ENCODE peak calls at places on chromosome 3, in eight cellular contexts. One of them, this sample, is unnamed.

GRCh38 chr3:14864131-14864530 is 45.4 kb downstream of the FGD5 start:
- DNase-seq in Panc1: no peak
- DNase-seq in GM12878: no peak
- DNase-seq in sigmoid colon: no peak
- DNase-seq in breast epithelium: no peak
- DNase-seq in GM23338: no peak
- DNase-seq in upper lobe of left lung: no peak
- DNase-seq in spleen: peak; percentile 48
- DNase-seq in this sample: no peak

GRCh38 chr3:143918848-143919247 is 52.8 kb upstream of the DIPK2A start:
- DNase-seq in Panc1: no peak
- DNase-seq in GM12878: no peak
- DNase-seq in sigmoid colon: no peak
- DNase-seq in breast epithelium: no peak
- DNase-seq in GM23338: no peak
- DNase-seq in upper lobe of left lung: no peak
- DNase-seq in spleen: no peak
- DNase-seq in this sample: no peak

GRCh38 chr3:106403746-106404145 is 534.9 kb upstream of the CBLB start:
- DNase-seq in Panc1: no peak
- DNase-seq in GM12878: no peak
- DNase-seq in sigmoid colon: no peak
- DNase-seq in breast epithelium: no peak
- DNase-seq in GM23338: no peak
- DNase-seq in upper lobe of left lung: no peak
- DNase-seq in spleen: no peak
- DNase-seq in this sample: no peak

GRCh38 chr3:172102883-172103310 is 63.5 kb downstream of the FNDC3B start:
- DNase-seq in Panc1: no peak
- DNase-seq in GM12878: no peak
- DNase-seq in sigmoid colon: no peak
- DNase-seq in breast epithelium: no peak
- DNase-seq in GM23338: no peak
- DNase-seq in upper lobe of left lung: no peak
- DNase-seq in spleen: no peak
- DNase-seq in this sample: no peak

GRCh38 chr3:37973250-37974054 is 17.1 kb upstream of the VILL start:
- DNase-seq in Panc1: no peak
- DNase-seq in GM12878: no peak
- DNase-seq in sigmoid colon: peak; percentile 84
- DNase-seq in breast epithelium: no peak
- DNase-seq in GM23338: peak; percentile 47
- DNase-seq in upper lobe of left lung: no peak
- DNase-seq in spleen: no peak
- DNase-seq in this sample: no peak

GRCh38 chr3:27978440-27978839 is 256.3 kb upstream of the EOMES start:
- DNase-seq in Panc1: no peak
- DNase-seq in GM12878: no peak
- DNase-seq in sigmoid colon: no peak
- DNase-seq in breast epithelium: no peak
- DNase-seq in GM23338: no peak
- DNase-seq in upper lobe of left lung: no peak
- DNase-seq in spleen: no peak
- DNase-seq in this sample: no peak

GRCh38 chr3:176767385-176767784 is 429.9 kb downstream of the TBL1XR1 start:
- DNase-seq in Panc1: no peak
- DNase-seq in GM12878: no peak
- DNase-seq in sigmoid colon: peak; percentile 72
- DNase-seq in breast epithelium: peak; percentile 22
- DNase-seq in GM23338: no peak
- DNase-seq in upper lobe of left lung: no peak
- DNase-seq in spleen: no peak
- DNase-seq in this sample: no peak

GRCh38 chr3:127997961-127998360 is 54.3 kb upstream of the SEC61A1 start:
- DNase-seq in Panc1: no peak
- DNase-seq in GM12878: no peak
- DNase-seq in sigmoid colon: no peak
- DNase-seq in breast epithelium: no peak
- DNase-seq in GM23338: no peak
- DNase-seq in upper lobe of left lung: no peak
- DNase-seq in spleen: no peak
- DNase-seq in this sample: no peak

GRCh38 chr3:55339390-55339789 is 147.7 kb downstream of the WNT5A start:
- DNase-seq in Panc1: no peak
- DNase-seq in GM12878: no peak
- DNase-seq in sigmoid colon: no peak
- DNase-seq in breast epithelium: no peak
- DNase-seq in GM23338: no peak
- DNase-seq in upper lobe of left lung: no peak
- DNase-seq in spleen: no peak
- DNase-seq in this sample: no peak

GRCh38 chr3:171565671-171566070 is 105.5 kb upstream of the TNIK start:
- DNase-seq in Panc1: no peak
- DNase-seq in GM12878: no peak
- DNase-seq in sigmoid colon: no peak
- DNase-seq in breast epithelium: no peak
- DNase-seq in GM23338: no peak
- DNase-seq in upper lobe of left lung: no peak
- DNase-seq in spleen: no peak
- DNase-seq in this sample: no peak

GRCh38 chr3:56931816-56932215 is 128.6 kb upstream of the SPATA12 start:
- DNase-seq in Panc1: no peak
- DNase-seq in GM12878: no peak
- DNase-seq in sigmoid colon: no peak
- DNase-seq in breast epithelium: no peak
- DNase-seq in GM23338: no peak
- DNase-seq in upper lobe of left lung: no peak
- DNase-seq in spleen: no peak
- DNase-seq in this sample: no peak

GRCh38 chr3:79419222-79419621 is 348.6 kb downstream of the ROBO1 start:
- DNase-seq in Panc1: no peak
- DNase-seq in GM12878: no peak
- DNase-seq in sigmoid colon: no peak
- DNase-seq in breast epithelium: no peak
- DNase-seq in GM23338: no peak
- DNase-seq in upper lobe of left lung: no peak
- DNase-seq in spleen: no peak
- DNase-seq in this sample: no peak

GRCh38 chr3:14224895-14225294 is 46.3 kb downstream of the LSM3 start:
- DNase-seq in Panc1: no peak
- DNase-seq in GM12878: no peak
- DNase-seq in sigmoid colon: no peak
- DNase-seq in breast epithelium: no peak
- DNase-seq in GM23338: no peak
- DNase-seq in upper lobe of left lung: no peak
- DNase-seq in spleen: no peak
- DNase-seq in this sample: no peak

GRCh38 chr3:37174532-37175126 is at the start of gene LRRFIP2:
- DNase-seq in Panc1: no peak
- DNase-seq in GM12878: peak; percentile 51
- DNase-seq in sigmoid colon: no peak
- DNase-seq in breast epithelium: no peak
- DNase-seq in GM23338: no peak
- DNase-seq in upper lobe of left lung: no peak
- DNase-seq in spleen: no peak
- DNase-seq in this sample: no peak

GRCh38 chr3:194879991-194880939 is 194.6 kb downstream of the FAM43A start:
- DNase-seq in Panc1: no peak
- DNase-seq in GM12878: no peak
- DNase-seq in sigmoid colon: no peak
- DNase-seq in breast epithelium: peak; percentile 29
- DNase-seq in GM23338: no peak
- DNase-seq in upper lobe of left lung: no peak
- DNase-seq in spleen: peak; percentile 83
- DNase-seq in this sample: peak; percentile 92

GRCh38 chr3:134330895-134331810 is 43.1 kb downstream of the AMOTL2 start:
- DNase-seq in Panc1: no peak
- DNase-seq in GM12878: no peak
- DNase-seq in sigmoid colon: peak; percentile 85
- DNase-seq in breast epithelium: peak; percentile 84
- DNase-seq in GM23338: peak; percentile 71
- DNase-seq in upper lobe of left lung: no peak
- DNase-seq in spleen: no peak
- DNase-seq in this sample: no peak

GRCh38 chr3:60070366-60070765 is 1020.5 kb upstream of the CFAP20DC start:
- DNase-seq in Panc1: no peak
- DNase-seq in GM12878: no peak
- DNase-seq in sigmoid colon: no peak
- DNase-seq in breast epithelium: no peak
- DNase-seq in GM23338: peak; percentile 8
- DNase-seq in upper lobe of left lung: no peak
- DNase-seq in spleen: no peak
- DNase-seq in this sample: no peak

GRCh38 chr3:196431193-196432136 is 762 bp downstream of the UBXN7 start:
- DNase-seq in Panc1: no peak
- DNase-seq in GM12878: no peak
- DNase-seq in sigmoid colon: peak; percentile 65
- DNase-seq in breast epithelium: no peak
- DNase-seq in GM23338: peak; percentile 38
- DNase-seq in upper lobe of left lung: peak; percentile 84
- DNase-seq in spleen: peak; percentile 91
- DNase-seq in this sample: no peak

DNA sequence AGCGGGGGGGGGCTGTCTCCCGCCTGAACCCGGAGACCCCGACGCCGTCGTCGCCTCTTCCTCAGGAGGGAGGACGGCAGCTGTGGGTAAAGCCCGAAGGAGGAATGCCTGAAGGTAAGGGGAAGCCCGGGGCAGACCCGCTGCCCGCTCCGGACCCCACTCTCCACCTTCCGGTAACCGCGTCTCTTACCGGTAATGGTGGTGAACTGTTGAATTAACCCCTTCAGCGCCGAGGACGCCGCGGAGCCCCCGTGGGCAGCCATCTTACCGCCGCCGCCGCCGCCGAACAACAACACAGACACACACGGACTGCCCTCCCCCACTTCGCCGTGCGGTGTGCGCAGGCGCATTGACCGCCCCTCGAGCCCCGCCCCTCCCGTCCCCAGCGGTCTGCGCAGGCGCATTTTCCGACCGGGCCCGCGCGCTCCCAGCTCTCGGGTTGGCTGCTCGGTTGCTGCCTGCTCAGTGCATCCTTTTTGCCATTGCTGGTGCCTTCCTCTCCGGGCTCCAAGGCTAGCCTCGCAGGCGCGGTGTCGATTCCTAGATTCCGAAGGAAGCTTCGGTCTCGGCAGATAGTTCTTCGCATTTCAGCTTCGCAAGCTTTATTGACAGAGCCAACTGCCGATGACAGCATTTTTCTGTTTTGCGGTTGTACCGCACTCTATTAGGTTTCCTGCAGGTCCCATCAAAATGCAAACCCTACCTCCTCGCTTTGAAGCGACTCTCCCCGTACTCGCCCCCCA is at the start of gene UBXN7:
- DNase-seq in Panc1: peak; percentile 75
- DNase-seq in GM12878: peak; percentile 85
- DNase-seq in sigmoid colon: peak; percentile 97
- DNase-seq in breast epithelium: peak; percentile 86
- DNase-seq in GM23338: peak; percentile 94
- DNase-seq in upper lobe of left lung: peak; percentile 99
- DNase-seq in spleen: peak; percentile 99
- DNase-seq in this sample: peak; percentile 98
- TF ChIP-seq POLR2AphosphoS5 in Panc1: peak; percentile 82
- TF ChIP-seq POLR2AphosphoS5 in GM12878: peak; percentile 82
- TF ChIP-seq POLR2AphosphoS5 in sigmoid colon: peak; percentile 93
- TF ChIP-seq POLR2AphosphoS5 in breast epithelium: peak; percentile 47
- TF ChIP-seq POLR2AphosphoS5 in GM23338: peak; percentile 97
- TF ChIP-seq POLR2AphosphoS5 in upper lobe of left lung: peak; percentile 94
- TF ChIP-seq POLR2AphosphoS5 in spleen: peak; percentile 94
- TF ChIP-seq POLR2AphosphoS5 in this sample: peak; percentile 90

GRCh38 chr3:10242182-10243065 is 5.8 kb upstream of the TATDN2 start:
- DNase-seq in Panc1: no peak
- DNase-seq in GM12878: no peak
- DNase-seq in sigmoid colon: peak; percentile 60
- DNase-seq in breast epithelium: no peak
- DNase-seq in GM23338: no peak
- DNase-seq in upper lobe of left lung: no peak
- DNase-seq in spleen: no peak
- DNase-seq in this sample: no peak
- TF ChIP-seq POLR2AphosphoS5 in Panc1: no peak
- TF ChIP-seq POLR2AphosphoS5 in GM12878: no peak
- TF ChIP-seq POLR2AphosphoS5 in sigmoid colon: no peak
- TF ChIP-seq POLR2AphosphoS5 in breast epithelium: no peak
- TF ChIP-seq POLR2AphosphoS5 in GM23338: no peak
- TF ChIP-seq POLR2AphosphoS5 in upper lobe of left lung: no peak
- TF ChIP-seq POLR2AphosphoS5 in spleen: peak; percentile 53
- TF ChIP-seq POLR2AphosphoS5 in this sample: no peak

DNA sequence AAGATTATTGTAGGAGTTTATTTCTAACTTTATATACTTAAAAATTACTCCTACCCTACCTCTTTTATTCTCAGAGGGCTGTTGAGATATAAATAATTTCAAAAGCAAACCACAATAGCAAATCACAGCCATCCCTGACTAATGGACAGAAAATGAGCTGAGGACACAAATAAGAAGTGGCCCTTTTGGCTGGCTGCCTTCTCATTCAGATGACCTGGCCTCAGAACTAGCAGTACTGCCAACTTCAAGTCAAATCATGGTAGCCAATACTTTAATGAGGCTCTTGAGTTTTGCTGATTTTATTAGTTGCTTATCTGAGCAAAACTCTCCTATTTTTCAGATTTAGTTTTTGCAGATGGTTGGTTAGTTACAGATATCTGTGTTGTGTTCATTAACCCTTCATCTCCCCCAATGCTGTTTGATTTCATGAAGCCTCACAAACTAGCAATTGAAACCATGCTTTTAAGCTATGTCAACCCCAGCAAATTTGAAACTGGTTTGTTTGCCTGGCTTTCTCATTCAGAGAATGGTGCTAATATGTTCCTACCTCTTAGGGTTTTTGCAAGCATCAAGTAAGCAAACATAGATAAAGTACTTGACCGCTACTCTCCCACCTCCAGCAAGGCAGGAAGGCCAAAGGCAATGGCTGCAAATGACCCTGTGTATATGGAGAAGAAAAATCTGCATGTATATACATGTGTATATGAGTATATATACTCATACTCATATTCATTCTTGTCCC is 73.4 kb upstream of the HACD2 start:
- DNase-seq in Panc1: no peak
- DNase-seq in GM12878: no peak
- DNase-seq in sigmoid colon: peak; percentile 92
- DNase-seq in breast epithelium: no peak
- DNase-seq in GM23338: no peak
- DNase-seq in upper lobe of left lung: no peak
- DNase-seq in spleen: no peak
- DNase-seq in this sample: no peak
- TF ChIP-seq POLR2AphosphoS5 in Panc1: no peak
- TF ChIP-seq POLR2AphosphoS5 in GM12878: no peak
- TF ChIP-seq POLR2AphosphoS5 in sigmoid colon: peak; percentile 87
- TF ChIP-seq POLR2AphosphoS5 in breast epithelium: no peak
- TF ChIP-seq POLR2AphosphoS5 in GM23338: no peak
- TF ChIP-seq POLR2AphosphoS5 in upper lobe of left lung: peak; percentile 4
- TF ChIP-seq POLR2AphosphoS5 in spleen: no peak
- TF ChIP-seq POLR2AphosphoS5 in this sample: peak; percentile 72

DNA sequence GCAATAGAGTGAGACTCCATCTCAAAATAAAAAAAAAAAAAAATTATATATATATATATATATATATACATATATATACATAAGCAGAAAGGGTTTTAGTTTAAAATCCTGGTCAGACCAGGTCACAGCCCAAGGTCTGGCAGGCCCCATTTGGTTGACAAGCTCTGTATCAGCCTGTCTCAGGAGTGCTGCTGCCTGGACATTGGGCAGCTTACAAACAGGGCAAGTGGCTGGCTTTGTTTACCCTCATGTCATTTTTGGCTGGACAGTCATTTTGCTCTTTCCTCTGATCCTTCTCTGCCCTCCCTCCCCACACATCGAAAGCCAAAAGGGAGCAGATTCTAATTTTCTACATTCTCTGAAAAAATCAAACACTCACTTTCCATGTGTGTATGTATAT is 26.7 kb upstream of the KLHL6 start:
- DNase-seq in Panc1: no peak
- DNase-seq in GM12878: no peak
- DNase-seq in sigmoid colon: no peak
- DNase-seq in breast epithelium: no peak
- DNase-seq in GM23338: no peak
- DNase-seq in upper lobe of left lung: no peak
- DNase-seq in spleen: no peak
- DNase-seq in this sample: no peak
- TF ChIP-seq POLR2AphosphoS5 in Panc1: no peak
- TF ChIP-seq POLR2AphosphoS5 in GM12878: no peak
- TF ChIP-seq POLR2AphosphoS5 in sigmoid colon: no peak
- TF ChIP-seq POLR2AphosphoS5 in breast epithelium: no peak
- TF ChIP-seq POLR2AphosphoS5 in GM23338: no peak
- TF ChIP-seq POLR2AphosphoS5 in upper lobe of left lung: no peak
- TF ChIP-seq POLR2AphosphoS5 in spleen: no peak
- TF ChIP-seq POLR2AphosphoS5 in this sample: no peak